ENCODE peak calls at places on chromosome 10, in four cellular contexts. One of them, this sample, is unnamed.

GRCh38 chr10:119103241-119103640 is 672 bp upstream of the DENND10 start:
- DNase-seq in endothelial cell: no peak
- DNase-seq in A172: no peak
- DNase-seq in astrocyte of the spinal cord: no peak
- DNase-seq in this sample: no peak

GRCh38 chr10:124722812-124723783 is 21.1 kb downstream of the FAM53B start:
- DNase-seq in endothelial cell: no peak
- DNase-seq in A172: no peak
- DNase-seq in astrocyte of the spinal cord: no peak
- DNase-seq in this sample: no peak

GRCh38 chr10:84076540-84077195 is 62.6 kb upstream of the GHITM start:
- DNase-seq in A172: peak; percentile 25
- DNase-seq in endothelial cell: peak; percentile 12
- DNase-seq in astrocyte of the spinal cord: peak; percentile 12
- DNase-seq in this sample: peak; percentile 1

GRCh38 chr10:132526676-132527075 is 10.9 kb upstream of the INPP5A start:
- DNase-seq in A172: peak; percentile 29
- DNase-seq in endothelial cell: no peak
- DNase-seq in astrocyte of the spinal cord: peak; percentile 50
- DNase-seq in this sample: no peak

GRCh38 chr10:7773845-7774801 is 13.7 kb downstream of the KIN start:
- DNase-seq in A172: no peak
- DNase-seq in astrocyte of the spinal cord: no peak
- DNase-seq in endothelial cell: no peak
- DNase-seq in this sample: no peak

GRCh38 chr10:69065406-69066361 is 22.2 kb upstream of the SRGN start:
- DNase-seq in astrocyte of the spinal cord: peak; percentile 43
- DNase-seq in A172: peak; percentile 53
- DNase-seq in endothelial cell: no peak
- DNase-seq in this sample: no peak

GRCh38 chr10:119162121-119162520 is 3.4 kb downstream of the SFXN4 start:
- DNase-seq in endothelial cell: no peak
- DNase-seq in astrocyte of the spinal cord: no peak
- DNase-seq in A172: no peak
- DNase-seq in this sample: no peak

GRCh38 chr10:92575961-92576360 is 2.1 kb upstream of the IDE start:
- DNase-seq in A172: peak; percentile 48
- DNase-seq in astrocyte of the spinal cord: peak; percentile 37
- DNase-seq in endothelial cell: no peak
- DNase-seq in this sample: no peak

GRCh38 chr10:126674741-126675515 is 4.4 kb upstream of the C10orf90 start:
- DNase-seq in astrocyte of the spinal cord: no peak
- DNase-seq in A172: no peak
- DNase-seq in endothelial cell: no peak
- DNase-seq in this sample: no peak

GRCh38 chr10:124533266-124533665 is 71.6 kb downstream of the LHPP start:
- DNase-seq in endothelial cell: no peak
- DNase-seq in astrocyte of the spinal cord: no peak
- DNase-seq in A172: no peak
- DNase-seq in this sample: no peak

GRCh38 chr10:3850999-3851937 is 66.3 kb upstream of the KLF6 start:
- DNase-seq in astrocyte of the spinal cord: peak; percentile 90
- DNase-seq in endothelial cell: no peak
- DNase-seq in A172: peak; percentile 82
- DNase-seq in this sample: peak; percentile 52

GRCh38 chr10:96850825-96851224 is 18.7 kb downstream of the LCOR start:
- DNase-seq in astrocyte of the spinal cord: peak; percentile 89
- DNase-seq in A172: peak; percentile 46
- DNase-seq in endothelial cell: no peak
- DNase-seq in this sample: peak; percentile 89

GRCh38 chr10:54010337-54010736 is 790.7 kb downstream of the PCDH15 start:
- DNase-seq in endothelial cell: no peak
- DNase-seq in A172: no peak
- DNase-seq in astrocyte of the spinal cord: no peak
- DNase-seq in this sample: no peak

GRCh38 chr10:88028654-88029053 is 165.2 kb downstream of the PTEN start:
- DNase-seq in A172: no peak
- DNase-seq in endothelial cell: no peak
- DNase-seq in astrocyte of the spinal cord: no peak
- DNase-seq in this sample: no peak